ENCODE peak calls at places on chromosomes 5 and 9, in eight cellular contexts. B is DMS153; Q is activated CD8-positive, alpha-beta memory T cell treated with anti-CD3 and anti-CD28 coated beads for 1 hour; K is cardiac muscle cell; I is NCI-H82; Z is choroid plexus epithelial cell; L is fibroblast of lung; J is cardiac septum. D is an unnamed sample.

GRCh38 chr9:127664678-127665507 is 41.9 kb upstream of the CFAP157 start:
- DNase-seq in B (no peak), Q (no peak), K (peak), I (peak), Z (no peak), L (no peak), J (no peak), D (no peak)

GRCh38 chr5:140292212-140293040 is 10.5 kb downstream of the PFDN1 start:
- DNase-seq in B (no peak), Q (no peak), K (no peak), I (no peak), Z (peak), L (peak), J (no peak), D (no peak)

GRCh38 chr5:96343094-96343493 is 90.0 kb downstream of the PCSK1 start:
- DNase-seq in B (no peak), Q (no peak), K (no peak), I (no peak), Z (no peak), L (no peak), J (no peak), D (no peak)

GRCh38 chr9:19030899-19031298 is 2.1 kb downstream of the SAXO1 start:
- DNase-seq in B (no peak), Q (no peak), K (no peak), I (no peak), Z (peak), L (peak), J (no peak), D (no peak)

GRCh38 chr9:20024159-20024571 is 235.3 kb upstream of the SLC24A2 start:
- DNase-seq in B (no peak), Q (no peak), K (no peak), I (peak), Z (peak), L (peak), J (no peak), D (no peak)

GRCh38 chr9:133963166-133963565 is 29.0 kb downstream of the VAV2 start:
- DNase-seq in B (no peak), Q (no peak), K (no peak), I (no peak), Z (no peak), L (no peak), J (no peak), D (no peak)

GRCh38 chr9:94920439-94920951 is 194.0 kb downstream of the AOPEP start:
- DNase-seq in B (no peak), Q (no peak), K (peak), I (no peak), Z (peak), L (peak), J (no peak), D (no peak)

GRCh38 chr5:123297866-123298265 is 125.3 kb downstream of the CEP120 start:
- DNase-seq in B (no peak), Q (no peak), K (no peak), I (no peak), Z (no peak), L (peak), J (no peak), D (no peak)

GRCh38 chr5:56305001-56305400 is 71.9 kb upstream of the ANKRD55 start:
- DNase-seq in B (no peak), Q (no peak), K (no peak), I (no peak), Z (no peak), L (no peak), J (no peak), D (no peak)

GRCh38 chr5:139964994-139965565 is 78.0 kb downstream of the NRG2 start:
- DNase-seq in B (no peak), Q (no peak), K (no peak), I (no peak), Z (no peak), L (no peak), J (peak), D (no peak)

GRCh38 chr5:80216753-80217596 is 38.9 kb downstream of the SERINC5 start:
- DNase-seq in B (no peak), Q (no peak), K (no peak), I (no peak), Z (no peak), L (peak), J (peak), D (no peak)

GRCh38 chr9:93064392-93065124 is 6.1 kb downstream of the SUSD3 start:
- DNase-seq in B (peak), Q (peak), K (no peak), I (peak), Z (peak), L (peak), J (peak), D (peak)

GRCh38 chr5:169149317-169149716 is 151.6 kb downstream of the SLIT3 start:
- DNase-seq in B (no peak), Q (no peak), K (no peak), I (peak), Z (no peak), L (no peak), J (no peak), D (no peak)

GRCh38 chr5:179326176-179326997 is 18.9 kb downstream of the ADAMTS2 start:
- DNase-seq in B (no peak), Q (no peak), K (peak), I (no peak), Z (peak), L (peak), J (peak), D (no peak)

GRCh38 chr5:9431496-9432258 is 114.2 kb downstream of the SEMA5A start:
- DNase-seq in B (no peak), Q (no peak), K (peak), I (peak), Z (peak), L (peak), J (no peak), D (no peak)

GRCh38 chr5:176166427-176166826 is 71.8 kb upstream of the SIMC1 start:
- DNase-seq in B (no peak), Q (no peak), K (no peak), I (no peak), Z (no peak), L (no peak), J (no peak), D (no peak)

GRCh38 chr5:180594311-180595045 is 3.2 kb upstream of the SCGB3A1 start:
- DNase-seq in B (no peak), Q (no peak), K (no peak), I (no peak), Z (no peak), L (no peak), J (peak), D (no peak)

D was measured in NCI-H2171 treated with DMSO at 0.1 percent for 48 hours.